ENCODE peak calls at places on chromosome 21, in ten cellular contexts. W is CD4-positive, alpha-beta memory T cell; B is heart left ventricle; N is fibroblast of lung; K is uterus; D is fibroblast of villous mesenchyme; U is left lung; Y is effector memory CD4-positive, alpha-beta T cell; I is transverse colon; G is astrocyte of the cerebellum. T is an unnamed sample.
A peak's percentile ranks its signal among the peaks of the same experiment; 100 is the strongest.

GRCh38 chr21:15659768-15660423 is 69.9 kb upstream of the USP25 start:
- DNase-seq in W (no peak), B (no peak), N (no peak), K (no peak), D (no peak), U (no peak), Y (no peak), I (peak; percentile 68), G (no peak), T (peak; percentile 21)

GRCh38 chr21:42414066-42414465 is 10.4 kb downstream of the UBASH3A start:
- DNase-seq in W (no peak), B (no peak), N (no peak), K (no peak), D (no peak), U (no peak), Y (no peak), I (no peak), G (no peak), T (no peak)

GRCh38 chr21:17829472-17829871 is 10.3 kb upstream of the C21orf91 start:
- DNase-seq in W (no peak), B (no peak), N (peak; percentile 32), K (no peak), D (peak; percentile 1), U (no peak), Y (no peak), I (no peak), G (no peak), T (no peak)

GRCh38 chr21:38383411-38384245 is 114.6 kb downstream of the ERG start:
- DNase-seq in W (no peak), B (no peak), N (no peak), K (no peak), D (no peak), U (peak; percentile 73), Y (no peak), I (no peak), G (no peak), T (no peak)

GRCh38 chr21:26840912-26841311 is 4.3 kb downstream of the ADAMTS1 start:
- DNase-seq in W (no peak), B (peak; percentile 71), N (peak; percentile 86), K (peak; percentile 69), D (peak; percentile 91), U (peak; percentile 13), Y (no peak), I (no peak), G (no peak), T (no peak)

GRCh38 chr21:37503848-37504467 is 137.4 kb downstream of the DYRK1A start:
- DNase-seq in W (no peak), B (no peak), N (peak; percentile 74), K (no peak), D (peak; percentile 62), U (no peak), Y (no peak), I (no peak), G (peak; percentile 54), T (no peak)

GRCh38 chr21:27021046-27021445 is 54.2 kb upstream of the ADAMTS5 start:
- DNase-seq in W (no peak), B (no peak), N (no peak), K (no peak), D (no peak), U (no peak), Y (no peak), I (no peak), G (no peak), T (no peak)

GRCh38 chr21:36730291-36731281 is 31.7 kb downstream of the SIM2 start:
- DNase-seq in W (no peak), B (no peak), N (no peak), K (no peak), D (no peak), U (no peak), Y (no peak), I (no peak), G (no peak), T (peak; percentile 44)

GRCh38 chr21:36783612-36784383 is 84.9 kb downstream of the SIM2 start:
- DNase-seq in W (no peak), B (no peak), N (no peak), K (no peak), D (peak; percentile 66), U (no peak), Y (no peak), I (no peak), G (peak; percentile 73), T (no peak)

GRCh38 chr21:42102516-42102915 is 31.4 kb downstream of the UMODL1 start:
- DNase-seq in W (no peak), B (no peak), N (no peak), K (no peak), D (no peak), U (no peak), Y (no peak), I (no peak), G (no peak), T (no peak)

GRCh38 chr21:45555251-45555556 is 13.0 kb upstream of the SLC19A1 start:
- DNase-seq in W (no peak), B (no peak), N (no peak), K (no peak), D (no peak), U (no peak), Y (no peak), I (no peak), G (no peak), T (no peak)
- H3K4me3 ChIP-seq in W (no peak overlapping the region), B (peak overlapping the region; percentile 54), N (no peak overlapping the region), K (peak overlapping the region; percentile 30), D (peak overlapping the region; percentile 48), U (peak overlapping the region; percentile 50), Y (peak overlapping the region; percentile 28), I (peak overlapping the region; percentile 40), G (peak overlapping the region; percentile 45), T (peak overlapping the region; percentile 42)

GRCh38 chr21:29301703-29302102 is 3.0 kb downstream of the BACH1 start:
- DNase-seq in W (no peak), B (no peak), N (no peak), K (no peak), D (no peak), U (no peak), Y (no peak), I (no peak), G (no peak), T (no peak)
- H3K4me3 ChIP-seq in W (no peak overlapping the region), B (peak overlapping the region; percentile 69), N (peak overlapping the region; percentile 5), K (no peak overlapping the region), D (peak overlapping the region; percentile 82), U (no peak overlapping the region), Y (no peak overlapping the region), I (no peak overlapping the region), G (peak overlapping the region; percentile 55), T (no peak overlapping the region)

DNA sequence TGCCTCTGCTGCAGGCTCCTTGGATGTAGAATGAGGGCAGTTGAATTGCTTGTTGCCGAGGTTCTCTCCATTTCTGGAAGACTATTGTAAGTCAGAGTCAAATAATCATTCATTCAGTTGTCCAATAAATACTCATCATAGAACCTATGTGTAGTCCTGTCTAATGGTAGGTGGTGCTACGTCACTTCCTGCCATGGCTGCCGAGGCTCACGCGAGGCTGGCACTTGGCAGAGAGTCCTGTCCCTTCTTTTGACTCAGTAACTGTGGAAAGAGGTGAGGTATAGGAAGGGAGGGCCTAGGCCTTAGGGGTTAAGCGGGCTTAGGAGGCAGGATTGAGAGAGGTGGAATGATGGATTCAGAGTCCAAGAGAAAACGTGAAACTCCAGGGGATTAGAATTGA is 9.7 kb downstream of the ADARB1 start:
- DNase-seq in W (no peak), B (no peak), N (no peak), K (no peak), D (no peak), U (no peak), Y (no peak), I (no peak), G (no peak), T (no peak)
- H3K4me3 ChIP-seq in W (no peak overlapping the region), B (no peak overlapping the region), N (no peak overlapping the region), K (no peak overlapping the region), D (no peak overlapping the region), U (no peak overlapping the region), Y (no peak overlapping the region), I (no peak overlapping the region), G (no peak overlapping the region), T (no peak overlapping the region)

GRCh38 chr21:28804089-28804670 is 188.5 kb downstream of the LTN1 start:
- DNase-seq in W (no peak), B (no peak), N (no peak), K (no peak), D (peak; percentile 52), U (no peak), Y (no peak), I (no peak), G (no peak), T (no peak)

GRCh38 chr21:28801906-28802305 is 190.8 kb downstream of the LTN1 start:
- DNase-seq in W (no peak), B (no peak), N (peak; percentile 64), K (no peak), D (no peak), U (no peak), Y (no peak), I (no peak), G (no peak), T (no peak)

GRCh38 chr21:28799926-28800325 is 192.8 kb downstream of the LTN1 start:
- DNase-seq in W (no peak), B (no peak), N (peak; percentile 34), K (no peak), D (no peak), U (no peak), Y (no peak), I (no peak), G (no peak), T (no peak)

GRCh38 chr21:28810826-28811524 is 181.7 kb downstream of the LTN1 start:
- DNase-seq in W (no peak), B (no peak), N (no peak), K (no peak), D (peak; percentile 41), U (no peak), Y (no peak), I (no peak), G (no peak), T (no peak)

GRCh38 chr21:28805885-28806284 is 186.8 kb downstream of the LTN1 start:
- DNase-seq in W (no peak), B (no peak), N (peak; percentile 98), K (no peak), D (peak; percentile 92), U (no peak), Y (no peak), I (no peak), G (peak; percentile 41), T (no peak)
- H3K4me3 ChIP-seq in W (no peak overlapping the region), B (no peak overlapping the region), N (no peak overlapping the region), K (no peak overlapping the region), D (no peak overlapping the region), U (no peak overlapping the region), Y (no peak overlapping the region), I (no peak overlapping the region), G (no peak overlapping the region), T (no peak overlapping the region)

GRCh38 chr21:43809853-43810504 is 20.6 kb downstream of the RRP1 start:
- DNase-seq in W (no peak), B (no peak), N (no peak), K (no peak), D (no peak), U (peak; percentile 77), Y (no peak), I (no peak), G (no peak), T (no peak)
- H3K4me3 ChIP-seq in W (no peak overlapping the region), B (no peak overlapping the region), N (no peak overlapping the region), K (no peak overlapping the region), D (no peak overlapping the region), U (no peak overlapping the region), Y (no peak overlapping the region), I (no peak overlapping the region), G (no peak overlapping the region), T (no peak overlapping the region)